ENCODE peak calls at places on chromosomes 3 and 15, in six cellular contexts. D, B, L, Z, Y and N are unnamed samples.

GRCh38 chr3:45060165-45060897 is 34.2 kb downstream of the CLEC3B start:
- DNase-seq in D (no peak), B (no peak), L (no peak), Z (no peak), Y (no peak), N (no peak)

GRCh38 chr3:108051005-108051404 is 39.8 kb downstream of the CD47 start:
- DNase-seq in D (no peak), B (no peak), L (no peak), Z (no peak), Y (no peak), N (no peak)

GRCh38 chr15:93001881-93002280 is 87.1 kb downstream of the RGMA start:
- DNase-seq in D (no peak), B (no peak), L (no peak), Z (peak; percentile 33), Y (no peak), N (no peak)

GRCh38 chr3:11288786-11289637 is 16.8 kb downstream of the ATG7 start:
- DNase-seq in D (peak; percentile 96), B (peak; percentile 97), L (no peak), Z (peak; percentile 95), Y (no peak), N (no peak)

GRCh38 chr3:24639640-24640329 is 145.1 kb upstream of the THRB start:
- DNase-seq in D (peak; percentile 2), B (no peak), L (no peak), Z (no peak), Y (no peak), N (no peak)

GRCh38 chr15:65286069-65286703 is 497 bp downstream of the PARP16 start:
- DNase-seq in D (peak; percentile 16), B (no peak), L (no peak), Z (peak; percentile 21), Y (peak; percentile 49), N (no peak)

GRCh38 chr3:173135059-173135458 is 6.0 kb downstream of the SPATA16 start:
- DNase-seq in D (no peak), B (no peak), L (no peak), Z (no peak), Y (no peak), N (no peak)

GRCh38 chr15:90362936-90363212 is 10.8 kb downstream of the ZNF774 start:
- DNase-seq in D (peak; percentile 96), B (peak; percentile 92), L (no peak), Z (peak; percentile 94), Y (no peak), N (no peak)

GRCh38 chr3:49914906-49915305 is 11.2 kb upstream of the MST1R start:
- DNase-seq in D (no peak), B (no peak), L (no peak), Z (no peak), Y (no peak), N (no peak)

GRCh38 chr15:90106522-90107117 is 4.4 kb upstream of the IDH2 start:
- DNase-seq in D (peak; percentile 55), B (peak; percentile 60), L (peak; percentile 66), Z (peak; percentile 45), Y (peak; percentile 40), N (no peak)

GRCh38 chr3:12471228-12471627 is 13.1 kb upstream of the TSEN2 start:
- DNase-seq in D (no peak), B (no peak), L (no peak), Z (no peak), Y (no peak), N (no peak)

GRCh38 chr15:94360251-94360671 is 128.9 kb downstream of the MCTP2 start:
- DNase-seq in D (no peak), B (no peak), L (no peak), Z (no peak), Y (no peak), N (no peak)

GRCh38 chr3:1404270-1404669 is 311.4 kb downstream of the CNTN6 start:
- DNase-seq in D (no peak), B (no peak), L (no peak), Z (no peak), Y (peak; percentile 63), N (no peak)

GRCh38 chr3:38805765-38806386 is 10.1 kb downstream of the SCN10A start:
- DNase-seq in D (peak; percentile 83), B (peak; percentile 55), L (no peak), Z (peak; percentile 80), Y (peak; percentile 36), N (peak; percentile 75)

GRCh38 chr15:27990411-27991338 is 108.4 kb downstream of the OCA2 start:
- DNase-seq in D (no peak), B (no peak), L (no peak), Z (no peak), Y (no peak), N (no peak)

GRCh38 chr15:69807752-69808151 is 290.0 kb downstream of the TLE3 start:
- DNase-seq in D (no peak), B (peak; percentile 27), L (peak; percentile 61), Z (peak; percentile 34), Y (no peak), N (no peak)

GRCh38 chr3:9395570-9396300 is 1.7 kb upstream of the SETD5 start:
- DNase-seq in D (no peak), B (no peak), L (no peak), Z (no peak), Y (no peak), N (no peak)

GRCh38 chr3:146715176-146715575 is 110.0 kb upstream of the PLSCR5 start:
- DNase-seq in D (peak; percentile 16), B (peak; percentile 43), L (no peak), Z (peak; percentile 1), Y (no peak), N (no peak)

GRCh38 chr3:133548090-133548489 is 25.4 kb upstream of the CDV3 start:
- DNase-seq in D (peak; percentile 75), B (peak; percentile 82), L (no peak), Z (peak; percentile 51), Y (no peak), N (no peak)

GRCh38 chr3:177673105-177673804 is 476.0 kb upstream of the TBL1XR1 start:
- DNase-seq in D (peak; percentile 98), B (peak; percentile 93), L (no peak), Z (peak; percentile 97), Y (no peak), N (no peak)

GRCh38 chr15:70339551-70340517 is 242.1 kb upstream of the TLE3 start:
- DNase-seq in D (no peak), B (peak; percentile 70), L (no peak), Z (no peak), Y (no peak), N (no peak)

GRCh38 chr15:90184119-90184785 is 16.9 kb upstream of the SEMA4B start:
- DNase-seq in D (peak; percentile 90), B (peak; percentile 61), L (peak; percentile 82), Z (peak; percentile 96), Y (peak; percentile 92), N (peak; percentile 77)

GRCh38 chr15:72784233-72784876 is 797 bp upstream of the ADPGK start:
- DNase-seq in D (peak; percentile 92), B (peak; percentile 84), L (peak; percentile 35), Z (peak; percentile 90), Y (peak; percentile 47), N (peak; percentile 54)

GRCh38 chr3:114411811-114412803 is 118.3 kb downstream of the TIGIT start:
- DNase-seq in D (peak; percentile 49), B (peak; percentile 59), L (no peak), Z (peak; percentile 49), Y (no peak), N (no peak)

GRCh38 chr3:193783166-193783896 is 190.3 kb downstream of the OPA1 start:
- DNase-seq in D (peak; percentile 22), B (peak; percentile 9), L (no peak), Z (peak; percentile 25), Y (no peak), N (no peak)

DNA sequence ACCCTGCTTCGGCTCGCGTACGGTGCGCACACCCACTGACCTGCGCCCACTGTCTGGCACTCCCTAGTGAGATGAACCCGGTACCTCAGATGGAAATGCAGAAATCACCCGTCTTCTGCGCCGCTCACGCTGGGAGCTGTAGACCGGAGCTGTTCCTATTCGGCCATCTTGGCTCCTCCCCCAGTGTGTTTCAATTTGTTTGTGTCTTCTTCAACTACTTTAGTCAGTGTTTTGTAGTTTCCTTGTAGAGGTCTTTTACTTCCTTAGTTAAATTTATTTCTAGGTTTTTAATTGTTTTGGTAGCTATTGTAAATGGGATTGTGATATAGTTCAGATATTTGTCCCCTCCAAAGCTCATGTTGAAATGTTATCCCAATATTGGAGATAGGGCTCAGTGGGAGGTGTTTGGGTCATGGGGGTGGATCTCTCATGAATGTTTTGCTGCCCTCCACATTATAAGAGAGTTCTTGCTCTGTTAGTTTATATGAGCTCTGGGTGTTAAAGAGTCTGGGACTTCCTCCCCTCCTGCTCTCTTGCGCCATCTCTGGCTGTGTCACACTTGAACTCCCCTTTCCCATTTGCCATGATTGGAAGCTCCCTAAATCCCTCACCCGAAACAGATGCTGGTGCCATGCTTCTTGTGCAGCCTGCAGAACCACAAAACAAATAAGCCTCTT is 304.4 kb downstream of the DOCK3 start:
- DNase-seq in D (no peak), B (no peak), L (no peak), Z (no peak), Y (no peak), N (no peak)
- H3K4me3 ChIP-seq in D (no peak overlapping the region), B (no peak overlapping the region), L (no peak overlapping the region), Z (no peak overlapping the region), Y (no peak overlapping the region), N (no peak overlapping the region)

GRCh38 chr3:56890448-56891083 is 88.8 kb upstream of the ARHGEF3 start:
- DNase-seq in D (peak; percentile 19), B (peak; percentile 37), L (no peak), Z (no peak), Y (no peak), N (no peak)
- TF ChIP-seq CTCF in D (no peak), B (no peak), L (no peak), Z (no peak), Y (no peak), N (no peak)

GRCh38 chr3:178805746-178806145 is 265.9 kb downstream of the ZMAT3 start:
- DNase-seq in D (no peak), B (no peak), L (no peak), Z (no peak), Y (no peak), N (no peak)

GRCh38 chr3:178804606-178805005 is 267.0 kb downstream of the ZMAT3 start:
- DNase-seq in D (no peak), B (no peak), L (no peak), Z (no peak), Y (no peak), N (no peak)

GRCh38 chr3:178808748-178809147 is 262.9 kb downstream of the ZMAT3 start:
- DNase-seq in D (no peak), B (no peak), L (no peak), Z (no peak), Y (no peak), N (no peak)

GRCh38 chr3:178807694-178808093 is 263.9 kb downstream of the ZMAT3 start:
- DNase-seq in D (no peak), B (no peak), L (no peak), Z (no peak), Y (no peak), N (no peak)

GRCh38 chr3:178810173-178810572 is 261.4 kb downstream of the ZMAT3 start:
- DNase-seq in D (no peak), B (no peak), L (no peak), Z (no peak), Y (no peak), N (no peak)
- H3K4me3 ChIP-seq in D (no peak overlapping the region), B (no peak overlapping the region), L (no peak overlapping the region), Z (no peak overlapping the region), Y (no peak overlapping the region), N (no peak overlapping the region)

GRCh38 chr3:192422321-192422997 is 304.9 kb downstream of the FGF12 start:
- DNase-seq in D (peak; percentile 39), B (no peak), L (no peak), Z (no peak), Y (no peak), N (no peak)
- TF ChIP-seq CTCF in D (no peak), B (no peak), L (no peak), Z (no peak), Y (no peak), N (no peak)

GRCh38 chr3:196287405-196288140 is at the start of gene PCYT1A:
- DNase-seq in D (peak; percentile 95), B (peak; percentile 95), L (peak; percentile 90), Z (peak; percentile 96), Y (peak; percentile 88), N (peak; percentile 94)
- H3K4me3 ChIP-seq in D (peak within 1 kb of the TSS; percentile 100), B (peak within 1 kb of the TSS; percentile 100), L (peak within 1 kb of the TSS; percentile 90), Z (peak within 1 kb of the TSS; percentile 100), Y (peak within 1 kb of the TSS; percentile 94), N (peak within 1 kb of the TSS; percentile 97)